ENCODE peak calls at places on chromosome 1, in five cellular contexts. P is BJ, X is fibroblast of pulmonary artery, K is heart left ventricle, C is fibroblast of lung. T is an unnamed sample.
A peak's percentile ranks its signal among the peaks of the same experiment; 100 is the strongest.

GRCh38 chr1:80258659-80259058 is 1252.1 kb upstream of the ADGRL4 start:
- DNase-seq in P (no peak), K (no peak), X (no peak), C (no peak), T (no peak)

GRCh38 chr1:39886757-39887231 is 3.5 kb upstream of the TRIT1 start:
- DNase-seq in P (no peak), X (no peak), C (no peak), K (no peak), T (no peak)

GRCh38 chr1:151832318-151832984 is 849 bp upstream of the RORC start:
- DNase-seq in P (no peak), C (no peak), X (peak; percentile 69), K (peak; percentile 88), T (no peak)

GRCh38 chr1:213723187-213723586 is 264.6 kb upstream of the PROX1 start:
- DNase-seq in P (no peak), K (no peak), C (no peak), X (no peak), T (no peak)

GRCh38 chr1:221839794-221840395 is 98.0 kb upstream of the DUSP10 start:
- DNase-seq in X (peak; percentile 76), K (peak; percentile 82), P (no peak), C (peak; percentile 61), T (peak; percentile 80)

GRCh38 chr1:201228011-201228983 is 37.7 kb downstream of the IGFN1 start:
- DNase-seq in P (no peak), X (no peak), K (no peak), C (no peak), T (no peak)

GRCh38 chr1:6243993-6244392 is at the start of gene HES3:
- DNase-seq in C (no peak), K (no peak), P (no peak), X (no peak), T (no peak)

GRCh38 chr1:3996846-3997705 is 97.0 kb upstream of the C1orf174 start:
- DNase-seq in P (no peak), X (no peak), C (no peak), K (no peak), T (no peak)

GRCh38 chr1:163439506-163439905 is 117.8 kb downstream of the NUF2 start:
- DNase-seq in P (no peak), K (no peak), X (no peak), C (no peak), T (no peak)

GRCh38 chr1:236083650-236084385 is 18.9 kb upstream of the NID1 start:
- DNase-seq in K (no peak), P (no peak), C (peak; percentile 41), X (peak; percentile 41), T (no peak)

GRCh38 chr1:166974647-166975345 is 544 bp downstream of the ILDR2 start:
- DNase-seq in C (no peak), P (no peak), X (no peak), K (no peak), T (no peak)

GRCh38 chr1:207004931-207005830 is 27.4 kb downstream of the C1orf116 start:
- DNase-seq in P (no peak), C (peak; percentile 80), X (peak; percentile 79), K (peak; percentile 44), T (no peak)

GRCh38 chr1:205858141-205858961 is 8.4 kb upstream of the PM20D1 start:
- DNase-seq in K (no peak), C (no peak), P (no peak), X (no peak), T (no peak)

GRCh38 chr1:196400478-196401453 is 207.5 kb downstream of the KCNT2 start:
- DNase-seq in P (peak; percentile 80), K (no peak), X (peak; percentile 96), C (peak; percentile 94), T (no peak)

GRCh38 chr1:75791022-75791421 is 5.0 kb downstream of the RABGGTB start:
- DNase-seq in P (no peak), K (no peak), X (peak; percentile 31), C (peak; percentile 45), T (no peak)

GRCh38 chr1:26915204-26915842 is 1.5 kb upstream of the NR0B2 start:
- DNase-seq in X (no peak), K (peak; percentile 82), P (no peak), C (no peak), T (no peak)

GRCh38 chr1:245290836-245291235 is 136.1 kb downstream of the KIF26B start:
- DNase-seq in K (no peak), X (peak; percentile 30), C (peak; percentile 14), P (no peak), T (no peak)

GRCh38 chr1:245288796-245289195 is 134.0 kb downstream of the KIF26B start:
- DNase-seq in X (no peak), K (no peak), P (no peak), C (peak; percentile 56), T (no peak)

GRCh38 chr1:245279346-245279745 is 124.6 kb downstream of the KIF26B start:
- DNase-seq in X (no peak), C (no peak), K (no peak), P (no peak), T (no peak)

GRCh38 chr1:245283001-245283400 is 128.2 kb downstream of the KIF26B start:
- DNase-seq in X (no peak), C (no peak), P (no peak), K (no peak), T (no peak)

DNA sequence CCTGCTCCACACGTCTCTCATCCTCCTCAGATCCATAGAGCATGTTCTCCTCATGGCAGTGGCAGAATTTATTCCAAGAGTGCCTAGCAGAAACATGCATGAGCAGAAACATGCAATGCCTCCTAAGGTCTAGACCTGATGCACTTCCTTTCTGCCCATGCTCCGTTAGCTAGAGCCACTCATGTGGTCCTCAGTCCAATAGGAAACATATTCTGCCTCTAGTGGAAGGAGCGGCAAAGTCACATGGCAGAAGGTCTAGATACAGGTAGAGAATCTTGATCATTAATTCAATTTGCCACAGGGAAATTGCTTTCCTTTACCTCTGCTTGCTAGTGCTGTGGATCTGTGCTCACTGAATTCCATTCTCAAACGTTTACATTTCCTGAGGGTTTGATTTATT is 130.4 kb downstream of the KIF26B start:
- DNase-seq in C (no peak), K (no peak), X (no peak), P (no peak), T (no peak)
- TF ChIP-seq CTCF in C (no peak), K (no peak), X (no peak), P (no peak), T (no peak)

DNA sequence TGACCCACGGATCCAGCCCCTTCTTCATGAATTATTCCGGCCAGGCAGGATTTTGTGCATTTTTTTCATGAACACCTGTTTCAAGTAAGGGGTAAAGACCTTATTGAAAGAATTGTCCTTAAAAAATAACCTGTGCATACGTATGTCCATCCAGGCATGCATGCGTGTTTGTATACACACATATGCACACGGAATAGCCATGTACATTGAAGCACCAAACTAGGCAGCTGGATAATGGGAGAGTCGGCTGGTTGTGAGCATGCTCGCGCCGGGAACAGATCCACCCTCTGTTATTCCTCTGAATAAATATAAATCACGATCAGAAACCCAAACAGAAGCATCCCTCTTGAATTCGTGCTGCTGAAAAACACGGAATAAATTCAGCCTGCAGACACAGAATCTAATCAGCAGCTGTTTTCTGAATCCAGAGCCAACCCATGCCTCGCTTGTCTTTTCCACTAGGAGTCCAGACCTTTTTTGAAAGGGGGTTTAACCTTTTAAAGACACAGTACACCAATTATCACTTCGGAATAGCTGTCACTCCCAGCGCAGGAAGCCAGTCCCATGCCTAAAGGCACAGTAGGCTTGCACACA is at the start of gene HIVEP3:
- DNase-seq in K (no peak), P (no peak), X (peak; percentile 43), C (peak; percentile 47), T (no peak)
- TF ChIP-seq CTCF in K (peak; percentile 36), P (peak; percentile 23), X (peak; percentile 33), C (no peak), T (no peak)

DNA sequence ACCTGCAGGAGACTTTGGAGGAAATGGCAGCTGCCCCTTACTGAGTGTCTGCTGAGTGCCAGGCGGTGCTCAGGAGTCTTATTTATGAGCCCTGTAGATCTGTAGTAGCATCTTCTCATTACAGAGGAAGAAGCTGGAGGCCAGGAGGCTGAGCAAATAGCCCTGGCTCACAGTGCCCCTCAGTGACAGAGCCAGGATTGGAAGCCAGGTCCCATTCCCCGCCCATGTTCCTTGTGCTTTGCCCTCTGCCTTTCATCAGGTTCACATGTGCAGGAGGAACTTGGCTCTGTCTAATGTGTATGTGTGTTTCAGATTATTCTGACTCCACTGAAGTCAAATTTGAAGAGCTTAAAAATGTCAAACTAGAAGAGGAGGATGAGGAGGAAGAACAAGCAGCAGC is 21.2 kb downstream of the KDM4A start:
- DNase-seq in K (no peak), C (no peak), X (no peak), P (no peak), T (no peak)
- TF ChIP-seq CTCF in K (no peak), C (no peak), X (no peak), P (no peak), T (no peak)

DNA sequence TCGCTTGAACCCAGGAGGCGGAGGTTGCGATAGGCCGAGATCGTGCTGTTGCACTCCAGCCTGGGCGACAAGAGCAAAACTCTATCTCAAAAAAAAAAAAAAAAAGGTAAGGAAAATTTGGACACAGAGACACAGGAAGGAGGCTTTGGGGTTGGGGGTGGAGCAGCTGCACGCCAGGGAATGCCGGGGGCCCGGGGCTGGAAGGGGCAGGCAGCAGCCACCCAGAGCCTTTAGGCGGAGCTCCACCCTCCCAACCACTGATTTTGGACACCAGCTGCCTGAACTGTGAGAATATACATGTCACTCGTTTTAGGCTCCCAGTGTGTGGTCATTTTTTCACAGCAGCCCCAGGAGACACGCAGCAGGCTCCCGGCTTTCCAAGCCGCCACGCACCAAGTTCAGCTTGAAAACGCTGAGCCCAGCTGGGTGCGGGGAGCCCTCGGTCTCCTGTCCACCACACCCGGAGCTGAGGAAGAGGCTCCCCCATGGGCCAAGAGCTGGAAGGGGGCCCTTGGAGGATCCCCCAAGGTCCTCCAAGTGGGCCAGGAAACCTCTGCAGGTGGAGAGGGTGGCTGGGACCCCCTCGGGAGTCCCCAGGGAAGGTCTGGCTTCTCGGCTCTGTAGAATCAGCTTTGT is 5.9 kb upstream of the FAAP20 start:
- DNase-seq in P (no peak), C (no peak), K (no peak), X (no peak), T (no peak)
- TF ChIP-seq CTCF in P (no peak), C (no peak), K (no peak), X (no peak), T (no peak)

GRCh38 chr1:185695299-185695698 is 38.9 kb upstream of the HMCN1 start:
- DNase-seq in C (no peak), X (no peak), P (no peak), K (no peak), T (no peak)
- TF ChIP-seq CTCF in C (no peak), X (no peak), P (no peak), K (no peak), T (no peak)